ENCODE peak calls at places on chromosomes 16 and 17, in seven cellular contexts. N is hepatocyte, V is upper lobe of left lung, P is breast epithelium, F is lung, I is psoas muscle, X is H9. Z is an unnamed sample.
A peak's percentile ranks its signal among the peaks of the same experiment; 100 is the strongest.

GRCh38 chr17:68777243-68777855 is 176.2 kb upstream of the FAM20A start:
- DNase-seq in N (peak; percentile 73), V (no peak), P (peak; percentile 51), F (no peak), I (peak; percentile 53), X (peak; percentile 69), Z (peak; percentile 25)

GRCh38 chr16:10093564-10093963 is 88.7 kb downstream of the GRIN2A start:
- DNase-seq in N (no peak), V (no peak), P (no peak), F (no peak), I (no peak), X (no peak), Z (no peak)

GRCh38 chr16:50208460-50208931 is 55.4 kb downstream of the TENT4B start:
- DNase-seq in N (no peak), V (no peak), P (no peak), F (no peak), I (no peak), X (no peak), Z (no peak)

GRCh38 chr17:43695968-43696865 is 34.5 kb upstream of the MEOX1 start:
- DNase-seq in N (no peak), V (peak; percentile 49), P (no peak), F (no peak), I (no peak), X (peak; percentile 26), Z (no peak)

GRCh38 chr16:49022351-49022963 is 259.2 kb downstream of the CBLN1 start:
- DNase-seq in N (no peak), V (no peak), P (no peak), F (no peak), I (no peak), X (no peak), Z (peak; percentile 44)

GRCh38 chr16:12580809-12581208 is 222.9 kb downstream of the CPPED1 start:
- DNase-seq in N (no peak), V (no peak), P (no peak), F (no peak), I (no peak), X (no peak), Z (no peak)

GRCh38 chr17:48051706-48052486 is 3.7 kb downstream of the NFE2L1 start:
- DNase-seq in N (peak; percentile 78), V (no peak), P (peak; percentile 77), F (no peak), I (peak; percentile 63), X (no peak), Z (peak; percentile 82)

GRCh38 chr17:30346211-30346831 is 12.5 kb upstream of the TMIGD1 start:
- DNase-seq in N (no peak), V (no peak), P (no peak), F (no peak), I (no peak), X (no peak), Z (no peak)

GRCh38 chr17:7294614-7295153 is at the start of gene YBX2:
- DNase-seq in N (peak; percentile 95), V (peak; percentile 93), P (peak; percentile 77), F (no peak), I (peak; percentile 81), X (peak; percentile 100), Z (peak; percentile 84)

GRCh38 chr17:3710951-3711383 is 12.7 kb upstream of the HASPIN start:
- DNase-seq in N (no peak), V (no peak), P (no peak), F (no peak), I (no peak), X (peak; percentile 54), Z (no peak)

GRCh38 chr17:10614536-10615155 is 42.5 kb downstream of the MYH3 start:
- DNase-seq in N (peak; percentile 77), V (no peak), P (no peak), F (no peak), I (peak; percentile 32), X (peak; percentile 86), Z (peak; percentile 12)

GRCh38 chr16:86761117-86761971 is 183.0 kb downstream of the FOXL1 start:
- DNase-seq in N (peak; percentile 70), V (no peak), P (no peak), F (peak; percentile 35), I (peak; percentile 47), X (peak; percentile 82), Z (peak; percentile 10)

GRCh38 chr16:27470567-27471431 is 68.8 kb downstream of the IL21R start:
- DNase-seq in N (no peak), V (no peak), P (no peak), F (no peak), I (peak; percentile 64), X (no peak), Z (no peak)

GRCh38 chr16:89115216-89115949 is 21.7 kb downstream of the ACSF3 start:
- DNase-seq in N (no peak), V (peak; percentile 91), P (peak; percentile 49), F (peak; percentile 77), I (peak; percentile 64), X (no peak), Z (no peak)

GRCh38 chr17:37478187-37478586 is 11.5 kb upstream of the DUSP14 start:
- DNase-seq in N (no peak), V (no peak), P (peak; percentile 81), F (no peak), I (peak; percentile 60), X (no peak), Z (no peak)

GRCh38 chr16:68711421-68712139 is 25.5 kb upstream of the CDH1 start:
- DNase-seq in N (no peak), V (no peak), P (no peak), F (no peak), I (no peak), X (no peak), Z (no peak)

GRCh38 chr16:87043273-87044030 is 273.7 kb downstream of the C16orf95 start:
- DNase-seq in N (no peak), V (no peak), P (no peak), F (no peak), I (no peak), X (no peak), Z (no peak)

GRCh38 chr16:80171199-80171598 is 369.6 kb upstream of the DYNLRB2 start:
- DNase-seq in N (no peak), V (no peak), P (no peak), F (no peak), I (no peak), X (no peak), Z (no peak)

GRCh38 chr16:85979605-85980004 is 80.6 kb downstream of the IRF8 start:
- DNase-seq in N (no peak), V (no peak), P (no peak), F (no peak), I (no peak), X (no peak), Z (no peak)

GRCh38 chr16:87778830-87779579 is 13.2 kb upstream of the KLHDC4 start:
- DNase-seq in N (peak; percentile 94), V (peak; percentile 99), P (peak; percentile 80), F (peak; percentile 94), I (peak; percentile 91), X (peak; percentile 97), Z (peak; percentile 86)

GRCh38 chr17:56602292-56603130 is 9.0 kb downstream of the NOG start:
- DNase-seq in N (no peak), V (no peak), P (no peak), F (no peak), I (no peak), X (no peak), Z (no peak)
- H3K27me3 ChIP-seq in N (peaks cover 21% of the 10 kb centered on the region), V (no peaks in the 10 kb centered on the region), P (peaks cover 30% of the 10 kb centered on the region), F (no peaks in the 10 kb centered on the region), I (peaks cover 27% of the 10 kb centered on the region), X (peaks cover 7% of the 10 kb centered on the region), Z (no peaks in the 10 kb centered on the region)

GRCh38 chr17:72119963-72120877 is 600 bp upstream of the SOX9 start:
- DNase-seq in N (peak; percentile 76), V (peak; percentile 88), P (peak; percentile 51), F (peak; percentile 48), I (peak; percentile 33), X (peak; percentile 76), Z (no peak)
- H3K27me3 ChIP-seq in N (peaks cover 43% of the 10 kb centered on the region), V (no peaks in the 10 kb centered on the region), P (peaks cover 20% of the 10 kb centered on the region), F (peaks cover 13% of the 10 kb centered on the region), I (peaks cover 32% of the 10 kb centered on the region), X (peaks cover 40% of the 10 kb centered on the region), Z (no peaks in the 10 kb centered on the region)

DNA sequence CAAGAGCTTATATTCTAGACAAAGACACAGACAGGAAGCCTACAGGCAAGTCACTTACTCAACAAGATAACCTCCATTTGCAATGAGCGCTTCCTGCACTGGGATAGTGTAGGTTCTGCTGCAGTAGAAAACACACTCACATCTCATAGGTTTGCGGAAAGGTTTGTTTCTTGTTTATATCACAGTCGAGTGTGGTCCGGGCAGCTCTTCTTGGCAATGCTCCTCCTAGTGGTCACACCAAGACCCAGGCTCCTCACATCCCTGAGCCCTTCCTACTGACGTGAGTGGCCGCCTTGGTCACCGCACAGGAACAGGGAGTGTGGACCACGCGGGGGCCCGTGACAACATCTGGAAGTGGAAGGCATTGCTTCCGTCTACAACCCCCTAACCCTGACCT is 48.0 kb upstream of the RBFOX3 start:
- DNase-seq in N (peak; percentile 70), V (no peak), P (no peak), F (no peak), I (no peak), X (peak; percentile 83), Z (peak; percentile 58)
- H3K27me3 ChIP-seq in N (no peaks in the 10 kb centered on the region), V (no peaks in the 10 kb centered on the region), P (peaks cover 6% of the 10 kb centered on the region), F (no peaks in the 10 kb centered on the region), I (peaks cover 38% of the 10 kb centered on the region), X (no peaks in the 10 kb centered on the region), Z (peaks cover 39% of the 10 kb centered on the region)

GRCh38 chr17:83064021-83064731 is 15.2 kb upstream of the METRNL start:
- DNase-seq in N (no peak), V (peak; percentile 65), P (peak; percentile 15), F (no peak), I (no peak), X (peak; percentile 30), Z (peak; percentile 6)

GRCh38 chr17:83062011-83062817 is 17.2 kb upstream of the METRNL start:
- DNase-seq in N (no peak), V (peak; percentile 55), P (peak; percentile 16), F (no peak), I (no peak), X (peak; percentile 31), Z (no peak)

GRCh38 chr17:83064732-83065659 is 14.4 kb upstream of the METRNL start:
- DNase-seq in N (no peak), V (peak; percentile 66), P (peak; percentile 73), F (peak; percentile 75), I (no peak), X (peak; percentile 27), Z (peak; percentile 6)

GRCh38 chr17:83061586-83061985 is 17.8 kb upstream of the METRNL start:
- DNase-seq in N (no peak), V (no peak), P (no peak), F (no peak), I (no peak), X (no peak), Z (no peak)

GRCh38 chr17:83062818-83063671 is 16.4 kb upstream of the METRNL start:
- DNase-seq in N (no peak), V (peak; percentile 58), P (peak; percentile 19), F (no peak), I (no peak), X (peak; percentile 28), Z (peak; percentile 6)
- H3K27me3 ChIP-seq in N (no peaks in the 10 kb centered on the region), V (no peaks in the 10 kb centered on the region), P (no peaks in the 10 kb centered on the region), F (no peaks in the 10 kb centered on the region), I (no peaks in the 10 kb centered on the region), X (no peaks in the 10 kb centered on the region), Z (no peaks in the 10 kb centered on the region)

Z was measured in HAP-1.